ENCODE peak calls at places on chromosome 21, in nine cellular contexts. W, J, H, Z, B, X, S, V and P are unnamed samples.

GRCh38 chr21:35265170-35265877 is 216.2 kb upstream of the RUNX1 start:
- ATAC-seq in V (no peak), Z (peak), B (no peak), H (no peak), S (peak), W (no peak), J (no peak), X (no peak), P (no peak)

GRCh38 chr21:34668803-34669148 is at the start of gene CLIC6:
- ATAC-seq in X (no peak), S (no peak), J (no peak), V (peak), B (no peak), W (no peak), H (no peak), Z (no peak), P (no peak)

GRCh38 chr21:16061194-16061593 is 331.4 kb downstream of the USP25 start:
- ATAC-seq in B (no peak), H (no peak), J (no peak), Z (no peak), S (no peak), W (no peak), V (no peak), X (no peak), P (no peak)

GRCh38 chr21:29053011-29053553 is 20.4 kb downstream of the CCT8 start:
- ATAC-seq in X (no peak), W (peak), S (no peak), Z (no peak), B (no peak), V (no peak), J (peak), H (no peak), P (no peak)

GRCh38 chr21:42474043-42474831 is 21.8 kb downstream of the RSPH1 start:
- ATAC-seq in J (peak), X (no peak), B (peak), H (peak), Z (peak), S (peak), V (peak), W (peak), P (peak)

GRCh38 chr21:30340714-30341573 is 3.5 kb upstream of the KRTAP27-1 start:
- ATAC-seq in V (no peak), W (no peak), X (no peak), S (peak), Z (peak), B (no peak), H (no peak), J (no peak), P (no peak)

GRCh38 chr21:16851054-16851453 is 661.8 kb upstream of the CXADR start:
- ATAC-seq in B (no peak), V (no peak), J (no peak), X (no peak), W (no peak), H (no peak), Z (no peak), S (no peak), P (no peak)

GRCh38 chr21:35448876-35449599 is 399.9 kb upstream of the RUNX1 start:
- ATAC-seq in X (no peak), W (no peak), V (no peak), J (no peak), S (no peak), H (no peak), B (no peak), Z (no peak), P (no peak)

GRCh38 chr21:14889080-14889805 is 175.6 kb downstream of the NRIP1 start:
- ATAC-seq in B (no peak), W (no peak), V (no peak), S (peak), X (no peak), H (peak), J (no peak), Z (no peak), P (no peak)

GRCh38 chr21:46005081-46005480 is 23.5 kb downstream of the COL6A1 start:
- ATAC-seq in S (no peak), B (no peak), V (no peak), X (no peak), H (no peak), Z (peak), J (no peak), W (no peak), P (no peak)

GRCh38 chr21:41316641-41317392 is at the start of gene FAM3B:
- ATAC-seq in J (no peak), X (no peak), S (no peak), W (peak), B (no peak), H (no peak), Z (peak), V (peak), P (no peak)

GRCh38 chr21:46393941-46394818 is 64.5 kb upstream of the DIP2A start:
- ATAC-seq in W (no peak), B (peak), X (peak), S (no peak), J (no peak), Z (no peak), H (no peak), V (no peak), P (no peak)

GRCh38 chr21:29671728-29672127 is 268.1 kb downstream of the GRIK1 start:
- ATAC-seq in B (no peak), X (no peak), J (no peak), V (no peak), W (no peak), Z (no peak), H (no peak), S (no peak), P (no peak)

GRCh38 chr21:41483973-41484372 is 24.0 kb downstream of the TMPRSS2 start:
- ATAC-seq in S (no peak), H (no peak), Z (no peak), V (no peak), J (peak), X (no peak), B (no peak), W (no peak), P (peak)

GRCh38 chr21:39004776-39005605 is 178.3 kb downstream of the PSMG1 start:
- ATAC-seq in X (peak), J (peak), B (no peak), H (peak), W (peak), S (no peak), Z (no peak), V (peak), P (no peak)

GRCh38 chr21:44912158-44912473 is 8.6 kb downstream of the ITGB2 start:
- ATAC-seq in J (no peak), Z (no peak), V (peak), B (no peak), S (no peak), W (no peak), X (no peak), H (no peak), P (no peak)

GRCh38 chr21:45084881-45085536 is 10.6 kb downstream of the ADARB1 start:
- ATAC-seq in H (no peak), V (no peak), Z (no peak), S (no peak), W (no peak), B (no peak), J (peak), X (no peak), P (peak)